ENCODE peak calls at places on chromosome 13, in six cellular contexts. A, E, F, Y, K and P are unnamed samples.

GRCh38 chr13:80802946-80803345 is 462.0 kb upstream of the SPRY2 start:
- DNase-seq in Y (no peak), A (no peak), K (no peak), F (no peak), E (no peak), P (no peak)

GRCh38 chr13:31160857-31161582 is 684 bp downstream of the HSPH1 start:
- DNase-seq in A (peak), E (peak), K (peak), F (peak), Y (no peak), P (peak)

GRCh38 chr13:20193924-20194631 is 1.3 kb upstream of the GJB2 start:
- DNase-seq in K (no peak), Y (no peak), A (no peak), E (no peak), F (no peak), P (no peak)

GRCh38 chr13:95378603-95379002 is 77.4 kb upstream of the ABCC4 start:
- DNase-seq in Y (no peak), A (no peak), E (no peak), F (no peak), K (no peak), P (no peak)

GRCh38 chr13:48000559-48001126 is 430 bp downstream of the SUCLA2 start:
- DNase-seq in K (no peak), A (no peak), F (peak), E (peak), Y (peak), P (no peak)

GRCh38 chr13:40983269-40983668 is 35.8 kb downstream of the ELF1 start:
- DNase-seq in K (no peak), E (peak), Y (no peak), A (no peak), F (no peak), P (no peak)

GRCh38 chr13:95023405-95023804 is 277.8 kb downstream of the ABCC4 start:
- DNase-seq in A (no peak), Y (no peak), K (no peak), E (no peak), F (no peak), P (no peak)

GRCh38 chr13:29573190-29573589 is 22.3 kb downstream of the SLC7A1 start:
- DNase-seq in K (peak), E (peak), A (no peak), F (peak), Y (no peak), P (peak)

GRCh38 chr13:112995395-112996091 is 26.5 kb downstream of the MCF2L start:
- DNase-seq in K (no peak), F (peak), A (no peak), Y (no peak), E (no peak), P (no peak)

GRCh38 chr13:51675877-51676276 is 91.6 kb downstream of the WDFY2 start:
- DNase-seq in A (no peak), Y (no peak), E (no peak), K (no peak), F (no peak), P (no peak)

GRCh38 chr13:27977476-27978300 is 8.6 kb upstream of the CDX2 start:
- DNase-seq in A (no peak), F (no peak), Y (no peak), E (peak), K (no peak), P (no peak)

GRCh38 chr13:107715496-107715895 is 499.8 kb downstream of the LIG4 start:
- DNase-seq in E (no peak), F (no peak), K (no peak), A (no peak), Y (no peak), P (no peak)

GRCh38 chr13:25037057-25037813 is 58.7 kb upstream of the PABPC3 start:
- DNase-seq in A (peak), Y (peak), F (peak), E (peak), K (peak), P (peak)

GRCh38 chr13:50085063-50085462 is 69.8 kb downstream of the KCNRG start:
- DNase-seq in K (peak), F (no peak), Y (no peak), E (peak), A (no peak), P (peak)

GRCh38 chr13:25292301-25292700 is 5.0 kb upstream of the MTMR6 start:
- DNase-seq in E (peak), K (peak), F (no peak), A (peak), Y (no peak), P (peak)

GRCh38 chr13:76025392-76025791 is 389.3 kb downstream of the LMO7 start:
- DNase-seq in F (no peak), A (no peak), Y (no peak), E (no peak), K (no peak), P (no peak)

GRCh38 chr13:43484432-43485225 is 302.1 kb downstream of the ENOX1 start:
- DNase-seq in A (no peak), F (no peak), Y (no peak), K (no peak), E (no peak), P (peak)

GRCh38 chr13:26601669-26602068 is 44.2 kb downstream of the WASF3 start:
- DNase-seq in A (no peak), K (peak), E (peak), Y (no peak), F (no peak), P (peak)

GRCh38 chr13:110254151-110254679 is 52.7 kb downstream of the COL4A1 start:
- DNase-seq in F (no peak), E (no peak), K (no peak), Y (no peak), A (no peak), P (no peak)

GRCh38 chr13:112325941-112326645 is 50.1 kb upstream of the SPACA7 start:
- DNase-seq in F (no peak), A (no peak), K (no peak), Y (no peak), E (no peak), P (no peak)

GRCh38 chr13:49995535-49996165 is 1.2 kb upstream of the TRIM13 start:
- DNase-seq in A (no peak), Y (no peak), K (peak), E (peak), F (no peak), P (peak)

GRCh38 chr13:38566526-38566925 is 120.4 kb upstream of the FREM2 start:
- DNase-seq in K (no peak), A (peak), E (peak), F (no peak), Y (no peak), P (no peak)

GRCh38 chr13:74761794-74762193 is 627.6 kb upstream of the KLF12 start:
- DNase-seq in A (no peak), K (no peak), E (peak), F (no peak), Y (no peak), P (no peak)

GRCh38 chr13:112891477-112892401 is 77.3 kb upstream of the MCF2L start:
- DNase-seq in K (no peak), A (no peak), Y (no peak), F (peak), E (no peak), P (no peak)

GRCh38 chr13:29310806-29311205 is 284.7 kb downstream of the SLC7A1 start:
- DNase-seq in F (no peak), E (no peak), Y (no peak), K (no peak), A (no peak), P (no peak)

GRCh38 chr13:43113603-43114002 is 90.2 kb downstream of the DNAJC15 start:
- DNase-seq in E (no peak), Y (no peak), K (no peak), A (no peak), F (no peak), P (no peak)

GRCh38 chr13:40982772-40983171 is 36.3 kb downstream of the ELF1 start:
- DNase-seq in K (peak), Y (no peak), F (no peak), E (peak), A (no peak), P (peak)

GRCh38 chr13:94534171-94534570 is 54.7 kb upstream of the DCT start:
- DNase-seq in E (no peak), F (no peak), K (no peak), A (no peak), Y (no peak), P (no peak)

GRCh38 chr13:62320129-62320724 is 904.6 kb upstream of the PCDH20 start:
- DNase-seq in K (peak), F (no peak), Y (no peak), A (peak), E (peak), P (peak)

GRCh38 chr13:105410602-105411001 is 1124.9 kb downstream of the EFNB2 start:
- DNase-seq in F (peak), E (peak), K (peak), A (no peak), Y (peak), P (no peak)

GRCh38 chr13:45770886-45771285 is 68.8 kb downstream of the CBY2 start:
- DNase-seq in E (no peak), F (no peak), A (no peak), K (no peak), Y (no peak), P (no peak)

GRCh38 chr13:106755542-106755941 is 187.6 kb upstream of the ARGLU1 start:
- DNase-seq in E (no peak), F (no peak), Y (no peak), K (no peak), A (no peak), P (no peak)

GRCh38 chr13:99565478-99566124 is 64.3 kb downstream of the TM9SF2 start:
- DNase-seq in Y (no peak), K (no peak), F (no peak), E (no peak), A (no peak), P (no peak)

GRCh38 chr13:112728375-112729126 is 38.7 kb downstream of the ATP11A start:
- DNase-seq in Y (no peak), K (no peak), A (no peak), E (no peak), F (no peak), P (no peak)

GRCh38 chr13:113616991-113617749 is 32.6 kb downstream of the TFDP1 start:
- DNase-seq in E (peak), F (peak), K (peak), A (no peak), Y (no peak), P (peak)

GRCh38 chr13:99956473-99957349 is 14.9 kb downstream of the ZIC5 start:
- DNase-seq in E (no peak), A (peak), F (no peak), Y (no peak), K (peak), P (no peak)

GRCh38 chr13:57557979-57558529 is 73.5 kb upstream of the PCDH17 start:
- DNase-seq in A (peak), Y (no peak), E (no peak), K (peak), F (no peak), P (peak)

GRCh38 chr13:34025746-34026145 is 207.8 kb downstream of the RFC3 start:
- DNase-seq in Y (no peak), A (no peak), E (peak), K (no peak), F (no peak), P (no peak)

GRCh38 chr13:61777281-61777680 is 361.6 kb upstream of the PCDH20 start:
- DNase-seq in A (no peak), E (peak), F (no peak), K (no peak), Y (no peak), P (no peak)